ENCODE peak calls at places on chromosomes 2 and 18, in eight cellular contexts. One of them, this sample, is unnamed.

GRCh38 chr18:28366667-28367066 is 189.7 kb upstream of the CDH2 start:
- DNase-seq in GM20000: no peak
- DNase-seq in stimulated activated CD8-positive, alpha-beta memory T cell treated with anti-CD3 and anti-CD28 coated beads, Interleukin-15, amount 100 ng/mL, for 4 hours: no peak
- DNase-seq in SW 1271: no peak
- DNase-seq in CD8-positive, alpha-beta memory T cell: no peak
- DNase-seq in amniotic stem cell: no peak
- DNase-seq in tibial artery: no peak
- DNase-seq in nephron progenitor cell: no peak
- DNase-seq in this sample: no peak

GRCh38 chr2:206245178-206245778 is 29.2 kb upstream of the ZDBF2 start:
- DNase-seq in GM20000: no peak
- DNase-seq in stimulated activated CD8-positive, alpha-beta memory T cell treated with anti-CD3 and anti-CD28 coated beads, Interleukin-15, amount 100 ng/mL, for 4 hours: no peak
- DNase-seq in SW 1271: no peak
- DNase-seq in CD8-positive, alpha-beta memory T cell: no peak
- DNase-seq in amniotic stem cell: no peak
- DNase-seq in tibial artery: no peak
- DNase-seq in nephron progenitor cell: no peak
- DNase-seq in this sample: no peak

GRCh38 chr2:11676640-11677039 is 6.6 kb upstream of the NTSR2 start:
- DNase-seq in GM20000: no peak
- DNase-seq in stimulated activated CD8-positive, alpha-beta memory T cell treated with anti-CD3 and anti-CD28 coated beads, Interleukin-15, amount 100 ng/mL, for 4 hours: no peak
- DNase-seq in SW 1271: no peak
- DNase-seq in CD8-positive, alpha-beta memory T cell: no peak
- DNase-seq in amniotic stem cell: no peak
- DNase-seq in tibial artery: no peak
- DNase-seq in nephron progenitor cell: no peak
- DNase-seq in this sample: no peak

GRCh38 chr2:198374375-198375072 is 570.1 kb downstream of the PLCL1 start:
- DNase-seq in GM20000: peak; percentile 10
- DNase-seq in stimulated activated CD8-positive, alpha-beta memory T cell treated with anti-CD3 and anti-CD28 coated beads, Interleukin-15, amount 100 ng/mL, for 4 hours: no peak
- DNase-seq in SW 1271: peak; percentile 46
- DNase-seq in CD8-positive, alpha-beta memory T cell: no peak
- DNase-seq in amniotic stem cell: peak; percentile 43
- DNase-seq in tibial artery: no peak
- DNase-seq in nephron progenitor cell: peak; percentile 55
- DNase-seq in this sample: peak; percentile 9

GRCh38 chr18:53698907-53699306 is 525.6 kb downstream of the MBD2 start:
- DNase-seq in GM20000: peak; percentile 23
- DNase-seq in stimulated activated CD8-positive, alpha-beta memory T cell treated with anti-CD3 and anti-CD28 coated beads, Interleukin-15, amount 100 ng/mL, for 4 hours: no peak
- DNase-seq in SW 1271: peak; percentile 17
- DNase-seq in CD8-positive, alpha-beta memory T cell: no peak
- DNase-seq in amniotic stem cell: peak; percentile 26
- DNase-seq in tibial artery: no peak
- DNase-seq in nephron progenitor cell: peak; percentile 41
- DNase-seq in this sample: no peak

GRCh38 chr2:121634354-121635307 is 14.6 kb downstream of the CLASP1 start:
- DNase-seq in GM20000: no peak
- DNase-seq in stimulated activated CD8-positive, alpha-beta memory T cell treated with anti-CD3 and anti-CD28 coated beads, Interleukin-15, amount 100 ng/mL, for 4 hours: no peak
- DNase-seq in SW 1271: peak; percentile 32
- DNase-seq in CD8-positive, alpha-beta memory T cell: no peak
- DNase-seq in amniotic stem cell: no peak
- DNase-seq in tibial artery: no peak
- DNase-seq in nephron progenitor cell: no peak
- DNase-seq in this sample: peak; percentile 34

GRCh38 chr2:73939419-73939818 is 12.7 kb downstream of the DGUOK start:
- DNase-seq in GM20000: no peak
- DNase-seq in stimulated activated CD8-positive, alpha-beta memory T cell treated with anti-CD3 and anti-CD28 coated beads, Interleukin-15, amount 100 ng/mL, for 4 hours: no peak
- DNase-seq in SW 1271: no peak
- DNase-seq in CD8-positive, alpha-beta memory T cell: no peak
- DNase-seq in amniotic stem cell: no peak
- DNase-seq in tibial artery: no peak
- DNase-seq in nephron progenitor cell: no peak
- DNase-seq in this sample: no peak

GRCh38 chr2:58939388-58939787 is 698.3 kb upstream of the FANCL start:
- DNase-seq in GM20000: no peak
- DNase-seq in stimulated activated CD8-positive, alpha-beta memory T cell treated with anti-CD3 and anti-CD28 coated beads, Interleukin-15, amount 100 ng/mL, for 4 hours: no peak
- DNase-seq in SW 1271: no peak
- DNase-seq in CD8-positive, alpha-beta memory T cell: no peak
- DNase-seq in amniotic stem cell: no peak
- DNase-seq in tibial artery: no peak
- DNase-seq in nephron progenitor cell: no peak
- DNase-seq in this sample: no peak

GRCh38 chr2:8441371-8441770 is 240.5 kb upstream of the ID2 start:
- DNase-seq in GM20000: no peak
- DNase-seq in stimulated activated CD8-positive, alpha-beta memory T cell treated with anti-CD3 and anti-CD28 coated beads, Interleukin-15, amount 100 ng/mL, for 4 hours: no peak
- DNase-seq in SW 1271: no peak
- DNase-seq in CD8-positive, alpha-beta memory T cell: no peak
- DNase-seq in amniotic stem cell: no peak
- DNase-seq in tibial artery: no peak
- DNase-seq in nephron progenitor cell: no peak
- DNase-seq in this sample: no peak

GRCh38 chr2:151049746-151050145 is 211.9 kb downstream of the RBM43 start:
- DNase-seq in GM20000: no peak
- DNase-seq in stimulated activated CD8-positive, alpha-beta memory T cell treated with anti-CD3 and anti-CD28 coated beads, Interleukin-15, amount 100 ng/mL, for 4 hours: no peak
- DNase-seq in SW 1271: peak; percentile 13
- DNase-seq in CD8-positive, alpha-beta memory T cell: no peak
- DNase-seq in amniotic stem cell: peak; percentile 6
- DNase-seq in tibial artery: no peak
- DNase-seq in nephron progenitor cell: no peak
- DNase-seq in this sample: no peak

GRCh38 chr2:5501807-5502206 is 190.4 kb upstream of the SOX11 start:
- DNase-seq in GM20000: no peak
- DNase-seq in stimulated activated CD8-positive, alpha-beta memory T cell treated with anti-CD3 and anti-CD28 coated beads, Interleukin-15, amount 100 ng/mL, for 4 hours: no peak
- DNase-seq in SW 1271: no peak
- DNase-seq in CD8-positive, alpha-beta memory T cell: no peak
- DNase-seq in amniotic stem cell: no peak
- DNase-seq in tibial artery: no peak
- DNase-seq in nephron progenitor cell: no peak
- DNase-seq in this sample: no peak

GRCh38 chr2:240850756-240851077 is 17.9 kb upstream of the AGXT start:
- DNase-seq in GM20000: no peak
- DNase-seq in stimulated activated CD8-positive, alpha-beta memory T cell treated with anti-CD3 and anti-CD28 coated beads, Interleukin-15, amount 100 ng/mL, for 4 hours: no peak
- DNase-seq in SW 1271: no peak
- DNase-seq in CD8-positive, alpha-beta memory T cell: no peak
- DNase-seq in amniotic stem cell: no peak
- DNase-seq in tibial artery: no peak
- DNase-seq in nephron progenitor cell: no peak
- DNase-seq in this sample: no peak

GRCh38 chr2:240431663-240432424 is 3.6 kb upstream of the GPC1 start:
- DNase-seq in GM20000: no peak
- DNase-seq in stimulated activated CD8-positive, alpha-beta memory T cell treated with anti-CD3 and anti-CD28 coated beads, Interleukin-15, amount 100 ng/mL, for 4 hours: no peak
- DNase-seq in SW 1271: no peak
- DNase-seq in CD8-positive, alpha-beta memory T cell: peak; percentile 0
- DNase-seq in amniotic stem cell: no peak
- DNase-seq in tibial artery: peak; percentile 56
- DNase-seq in nephron progenitor cell: peak; percentile 2
- DNase-seq in this sample: no peak

GRCh38 chr18:22703883-22704626 is 229.1 kb upstream of the RBBP8 start:
- DNase-seq in GM20000: peak; percentile 66
- DNase-seq in stimulated activated CD8-positive, alpha-beta memory T cell treated with anti-CD3 and anti-CD28 coated beads, Interleukin-15, amount 100 ng/mL, for 4 hours: no peak
- DNase-seq in SW 1271: peak; percentile 65
- DNase-seq in CD8-positive, alpha-beta memory T cell: no peak
- DNase-seq in amniotic stem cell: no peak
- DNase-seq in tibial artery: no peak
- DNase-seq in nephron progenitor cell: peak; percentile 18
- DNase-seq in this sample: no peak

GRCh38 chr18:5707586-5707985 is 163.8 kb upstream of the EPB41L3 start:
- DNase-seq in GM20000: no peak
- DNase-seq in stimulated activated CD8-positive, alpha-beta memory T cell treated with anti-CD3 and anti-CD28 coated beads, Interleukin-15, amount 100 ng/mL, for 4 hours: no peak
- DNase-seq in SW 1271: no peak
- DNase-seq in CD8-positive, alpha-beta memory T cell: no peak
- DNase-seq in amniotic stem cell: no peak
- DNase-seq in tibial artery: no peak
- DNase-seq in nephron progenitor cell: no peak
- DNase-seq in this sample: no peak

GRCh38 chr2:213219816-213220215 is 64.4 kb upstream of the SPAG16 start:
- DNase-seq in GM20000: no peak
- DNase-seq in stimulated activated CD8-positive, alpha-beta memory T cell treated with anti-CD3 and anti-CD28 coated beads, Interleukin-15, amount 100 ng/mL, for 4 hours: no peak
- DNase-seq in SW 1271: no peak
- DNase-seq in CD8-positive, alpha-beta memory T cell: no peak
- DNase-seq in amniotic stem cell: no peak
- DNase-seq in tibial artery: no peak
- DNase-seq in nephron progenitor cell: no peak
- DNase-seq in this sample: no peak

GRCh38 chr18:36329684-36330434 is 32.3 kb downstream of the FHOD3 start:
- DNase-seq in GM20000: no peak
- DNase-seq in stimulated activated CD8-positive, alpha-beta memory T cell treated with anti-CD3 and anti-CD28 coated beads, Interleukin-15, amount 100 ng/mL, for 4 hours: no peak
- DNase-seq in SW 1271: no peak
- DNase-seq in CD8-positive, alpha-beta memory T cell: no peak
- DNase-seq in amniotic stem cell: no peak
- DNase-seq in tibial artery: no peak
- DNase-seq in nephron progenitor cell: no peak
- DNase-seq in this sample: no peak

GRCh38 chr18:69401475-69402218 is 959 bp downstream of the DOK6 start:
- DNase-seq in GM20000: peak; percentile 40
- DNase-seq in stimulated activated CD8-positive, alpha-beta memory T cell treated with anti-CD3 and anti-CD28 coated beads, Interleukin-15, amount 100 ng/mL, for 4 hours: no peak
- DNase-seq in SW 1271: no peak
- DNase-seq in CD8-positive, alpha-beta memory T cell: no peak
- DNase-seq in amniotic stem cell: peak; percentile 6
- DNase-seq in tibial artery: no peak
- DNase-seq in nephron progenitor cell: peak; percentile 39
- DNase-seq in this sample: no peak

GRCh38 chr2:234580686-234581085 is 83.8 kb upstream of the ARL4C start:
- DNase-seq in GM20000: no peak
- DNase-seq in stimulated activated CD8-positive, alpha-beta memory T cell treated with anti-CD3 and anti-CD28 coated beads, Interleukin-15, amount 100 ng/mL, for 4 hours: no peak
- DNase-seq in SW 1271: no peak
- DNase-seq in CD8-positive, alpha-beta memory T cell: no peak
- DNase-seq in amniotic stem cell: no peak
- DNase-seq in tibial artery: no peak
- DNase-seq in nephron progenitor cell: no peak
- DNase-seq in this sample: no peak

GRCh38 chr2:217926801-217927200 is 76.0 kb downstream of the TNS1 start:
- DNase-seq in GM20000: no peak
- DNase-seq in stimulated activated CD8-positive, alpha-beta memory T cell treated with anti-CD3 and anti-CD28 coated beads, Interleukin-15, amount 100 ng/mL, for 4 hours: no peak
- DNase-seq in SW 1271: no peak
- DNase-seq in CD8-positive, alpha-beta memory T cell: no peak
- DNase-seq in amniotic stem cell: no peak
- DNase-seq in tibial artery: no peak
- DNase-seq in nephron progenitor cell: no peak
- DNase-seq in this sample: no peak

GRCh38 chr2:69011611-69012157 is 1.3 kb upstream of the ANTXR1 start:
- DNase-seq in GM20000: no peak
- DNase-seq in stimulated activated CD8-positive, alpha-beta memory T cell treated with anti-CD3 and anti-CD28 coated beads, Interleukin-15, amount 100 ng/mL, for 4 hours: no peak
- DNase-seq in SW 1271: no peak
- DNase-seq in CD8-positive, alpha-beta memory T cell: no peak
- DNase-seq in amniotic stem cell: no peak
- DNase-seq in tibial artery: no peak
- DNase-seq in nephron progenitor cell: peak; percentile 8
- DNase-seq in this sample: no peak

GRCh38 chr2:20196881-20197204 is 28.1 kb downstream of the SDC1 start:
- DNase-seq in GM20000: no peak
- DNase-seq in stimulated activated CD8-positive, alpha-beta memory T cell treated with anti-CD3 and anti-CD28 coated beads, Interleukin-15, amount 100 ng/mL, for 4 hours: no peak
- DNase-seq in SW 1271: no peak
- DNase-seq in CD8-positive, alpha-beta memory T cell: no peak
- DNase-seq in amniotic stem cell: no peak
- DNase-seq in tibial artery: no peak
- DNase-seq in nephron progenitor cell: peak; percentile 65
- DNase-seq in this sample: no peak

GRCh38 chr2:96509114-96509846 is 4.1 kb upstream of the NEURL3 start:
- DNase-seq in GM20000: peak; percentile 83
- DNase-seq in stimulated activated CD8-positive, alpha-beta memory T cell treated with anti-CD3 and anti-CD28 coated beads, Interleukin-15, amount 100 ng/mL, for 4 hours: peak; percentile 22
- DNase-seq in SW 1271: peak; percentile 76
- DNase-seq in CD8-positive, alpha-beta memory T cell: no peak
- DNase-seq in amniotic stem cell: peak; percentile 77
- DNase-seq in tibial artery: peak; percentile 92
- DNase-seq in nephron progenitor cell: peak; percentile 95
- DNase-seq in this sample: peak; percentile 74

GRCh38 chr2:165777522-165778186 is 16.4 kb downstream of the GALNT3 start:
- DNase-seq in GM20000: no peak
- DNase-seq in stimulated activated CD8-positive, alpha-beta memory T cell treated with anti-CD3 and anti-CD28 coated beads, Interleukin-15, amount 100 ng/mL, for 4 hours: no peak
- DNase-seq in SW 1271: no peak
- DNase-seq in CD8-positive, alpha-beta memory T cell: no peak
- DNase-seq in amniotic stem cell: no peak
- DNase-seq in tibial artery: no peak
- DNase-seq in nephron progenitor cell: no peak
- DNase-seq in this sample: no peak

GRCh38 chr18:31450409-31450808 is 2.9 kb downstream of the DSG3 start:
- DNase-seq in GM20000: no peak
- DNase-seq in stimulated activated CD8-positive, alpha-beta memory T cell treated with anti-CD3 and anti-CD28 coated beads, Interleukin-15, amount 100 ng/mL, for 4 hours: no peak
- DNase-seq in SW 1271: no peak
- DNase-seq in CD8-positive, alpha-beta memory T cell: no peak
- DNase-seq in amniotic stem cell: no peak
- DNase-seq in tibial artery: no peak
- DNase-seq in nephron progenitor cell: no peak
- DNase-seq in this sample: no peak

GRCh38 chr2:10377052-10377746 is 70.9 kb downstream of the ODC1 start:
- DNase-seq in GM20000: no peak
- DNase-seq in stimulated activated CD8-positive, alpha-beta memory T cell treated with anti-CD3 and anti-CD28 coated beads, Interleukin-15, amount 100 ng/mL, for 4 hours: no peak
- DNase-seq in SW 1271: no peak
- DNase-seq in CD8-positive, alpha-beta memory T cell: no peak
- DNase-seq in amniotic stem cell: no peak
- DNase-seq in tibial artery: no peak
- DNase-seq in nephron progenitor cell: no peak
- DNase-seq in this sample: no peak

GRCh38 chr18:7608798-7609197 is 41.7 kb downstream of the PTPRM start:
- DNase-seq in GM20000: no peak
- DNase-seq in stimulated activated CD8-positive, alpha-beta memory T cell treated with anti-CD3 and anti-CD28 coated beads, Interleukin-15, amount 100 ng/mL, for 4 hours: no peak
- DNase-seq in SW 1271: no peak
- DNase-seq in CD8-positive, alpha-beta memory T cell: no peak
- DNase-seq in amniotic stem cell: no peak
- DNase-seq in tibial artery: no peak
- DNase-seq in nephron progenitor cell: no peak
- DNase-seq in this sample: no peak

GRCh38 chr2:12776457-12777049 is 59.8 kb downstream of the TRIB2 start:
- DNase-seq in GM20000: no peak
- DNase-seq in stimulated activated CD8-positive, alpha-beta memory T cell treated with anti-CD3 and anti-CD28 coated beads, Interleukin-15, amount 100 ng/mL, for 4 hours: no peak
- DNase-seq in SW 1271: no peak
- DNase-seq in CD8-positive, alpha-beta memory T cell: no peak
- DNase-seq in amniotic stem cell: no peak
- DNase-seq in tibial artery: no peak
- DNase-seq in nephron progenitor cell: no peak
- DNase-seq in this sample: no peak

GRCh38 chr2:218168016-218168415 is 1.3 kb upstream of the CXCR1 start:
- DNase-seq in GM20000: no peak
- DNase-seq in stimulated activated CD8-positive, alpha-beta memory T cell treated with anti-CD3 and anti-CD28 coated beads, Interleukin-15, amount 100 ng/mL, for 4 hours: no peak
- DNase-seq in SW 1271: no peak
- DNase-seq in CD8-positive, alpha-beta memory T cell: no peak
- DNase-seq in amniotic stem cell: no peak
- DNase-seq in tibial artery: no peak
- DNase-seq in nephron progenitor cell: no peak
- DNase-seq in this sample: no peak

GRCh38 chr2:200476836-200477235 is 33.0 kb downstream of the KCTD18 start:
- DNase-seq in GM20000: no peak
- DNase-seq in stimulated activated CD8-positive, alpha-beta memory T cell treated with anti-CD3 and anti-CD28 coated beads, Interleukin-15, amount 100 ng/mL, for 4 hours: no peak
- DNase-seq in SW 1271: no peak
- DNase-seq in CD8-positive, alpha-beta memory T cell: no peak
- DNase-seq in amniotic stem cell: no peak
- DNase-seq in tibial artery: no peak
- DNase-seq in nephron progenitor cell: no peak
- DNase-seq in this sample: no peak

This sample was measured in T1000.